ENCODE peak calls at places on chromosome 9, in six cellular contexts. C, G, X, P, E and B are unnamed samples.

GRCh38 chr9:110303136-110303535 is 34.5 kb downstream of the TXNDC8 start:
- DNase-seq in C (no peak), G (peak), X (no peak), P (peak), E (no peak), B (no peak)

GRCh38 chr9:4686584-4686983 is 7.2 kb downstream of the CDC37L1 start:
- DNase-seq in C (no peak), G (no peak), X (no peak), P (no peak), E (no peak), B (no peak)

GRCh38 chr9:81902191-81902590 is 26.0 kb upstream of the SPATA31D4 start:
- DNase-seq in C (no peak), G (peak), X (no peak), P (peak), E (no peak), B (no peak)

GRCh38 chr9:132244582-132245455 is 83.0 kb downstream of the NTNG2 start:
- DNase-seq in C (no peak), G (peak), X (no peak), P (peak), E (no peak), B (peak)

GRCh38 chr9:35738186-35738585 is 5.7 kb downstream of the CREB3 start:
- DNase-seq in C (no peak), G (no peak), X (no peak), P (no peak), E (no peak), B (no peak)

GRCh38 chr9:109518621-109519335 is 20.7 kb upstream of the PTPN3 start:
- DNase-seq in C (no peak), G (no peak), X (no peak), P (no peak), E (no peak), B (no peak)

GRCh38 chr9:15299374-15299939 is 7.6 kb downstream of the TTC39B start:
- DNase-seq in C (no peak), G (no peak), X (no peak), P (no peak), E (no peak), B (no peak)

GRCh38 chr9:133089271-133089671 is 27.5 kb downstream of the CEL start:
- DNase-seq in C (no peak), G (no peak), X (peak), P (no peak), E (no peak), B (no peak)

GRCh38 chr9:138071731-138072130 is 194.1 kb downstream of the CACNA1B start:
- DNase-seq in C (no peak), G (no peak), X (no peak), P (no peak), E (no peak), B (no peak)

GRCh38 chr9:69380811-69381210 is 55.8 kb downstream of the ENTREP1 start:
- DNase-seq in C (peak), G (peak), X (no peak), P (no peak), E (no peak), B (peak)

GRCh38 chr9:1231998-1232919 is 182.1 kb downstream of the DMRT2 start:
- DNase-seq in C (peak), G (peak), X (no peak), P (peak), E (peak), B (peak)

GRCh38 chr9:78280982-78281668 is 15.8 kb upstream of the PSAT1 start:
- DNase-seq in C (peak), G (peak), X (no peak), P (peak), E (peak), B (peak)

GRCh38 chr9:138023394-138024124 is 146.0 kb downstream of the CACNA1B start:
- DNase-seq in C (no peak), G (no peak), X (no peak), P (no peak), E (no peak), B (no peak)

GRCh38 chr9:70602364-70603019 is 188.0 kb upstream of the KLF9 start:
- DNase-seq in C (peak), G (peak), X (peak), P (peak), E (peak), B (peak)

GRCh38 chr9:77595426-77596051 is 52.6 kb downstream of the GNA14 start:
- DNase-seq in C (no peak), G (peak), X (peak), P (peak), E (no peak), B (no peak)

GRCh38 chr9:23145467-23145866 is 680.6 kb downstream of the ELAVL2 start:
- DNase-seq in C (no peak), G (no peak), X (no peak), P (no peak), E (no peak), B (no peak)

GRCh38 chr9:35908484-35909125 is 685 bp upstream of the SPAAR start:
- DNase-seq in C (no peak), G (no peak), X (no peak), P (no peak), E (no peak), B (peak)

GRCh38 chr9:120480707-120481106 is 99.3 kb downstream of the CDK5RAP2 start:
- DNase-seq in C (peak), G (peak), X (peak), P (no peak), E (no peak), B (no peak)

GRCh38 chr9:91519520-91520270 is 96.1 kb upstream of the NFIL3 start:
- DNase-seq in C (no peak), G (no peak), X (no peak), P (no peak), E (no peak), B (no peak)

GRCh38 chr9:137030528-137030927 is 1.4 kb downstream of the FUT7 start:
- DNase-seq in C (no peak), G (no peak), X (no peak), P (no peak), E (no peak), B (no peak)

GRCh38 chr9:85959955-85960354 is 19.0 kb downstream of the NAA35 start:
- DNase-seq in C (no peak), G (no peak), X (no peak), P (peak), E (no peak), B (no peak)

GRCh38 chr9:131046581-131047202 is 37.7 kb downstream of the LAMC3 start:
- DNase-seq in C (peak), G (peak), X (peak), P (peak), E (peak), B (peak)

GRCh38 chr9:92035687-92036410 is 79.4 kb downstream of the SPTLC1 start:
- DNase-seq in C (peak), G (peak), X (no peak), P (peak), E (peak), B (no peak)

GRCh38 chr9:4375424-4376195 is 75.7 kb upstream of the GLIS3 start:
- DNase-seq in C (peak), G (peak), X (no peak), P (peak), E (no peak), B (peak)

GRCh38 chr9:77020438-77021264 is 1.2 kb downstream of the FOXB2 start:
- DNase-seq in C (no peak), G (no peak), X (no peak), P (no peak), E (no peak), B (no peak)

GRCh38 chr9:136470356-136470755 is 12.5 kb downstream of the SEC16A start:
- DNase-seq in C (no peak), G (no peak), X (no peak), P (no peak), E (no peak), B (no peak)

GRCh38 chr9:89940625-89941024 is 335.8 kb downstream of the GADD45G start:
- DNase-seq in C (no peak), G (no peak), X (no peak), P (no peak), E (no peak), B (peak)

GRCh38 chr9:85640425-85640824 is 101.3 kb downstream of the AGTPBP1 start:
- DNase-seq in C (no peak), G (no peak), X (no peak), P (no peak), E (no peak), B (no peak)

GRCh38 chr9:2157277-2158105 is 142.3 kb downstream of the SMARCA2 start:
- DNase-seq in C (peak), G (peak), X (peak), P (peak), E (no peak), B (peak)

GRCh38 chr9:27473135-27473534 is 51.0 kb upstream of the IFNK start:
- DNase-seq in C (peak), G (no peak), X (no peak), P (no peak), E (peak), B (no peak)

GRCh38 chr9:92247981-92248380 is 45.5 kb downstream of the IARS1 start:
- DNase-seq in C (no peak), G (no peak), X (no peak), P (no peak), E (no peak), B (no peak)

GRCh38 chr9:112186695-112187094 is 11.6 kb upstream of the SUSD1 start:
- DNase-seq in C (no peak), G (no peak), X (no peak), P (no peak), E (no peak), B (no peak)

GRCh38 chr9:91500509-91501011 is 76.9 kb upstream of the NFIL3 start:
- DNase-seq in C (peak), G (peak), X (no peak), P (peak), E (no peak), B (peak)